ENCODE peak calls at places on chromosomes 13 and 19, in ten cellular contexts. One of them, this sample, is unnamed.

GRCh38 chr13:42594577-42595571 is 20.9 kb downstream of the TNFSF11 start:
- DNase-seq in RWPE1: peak
- DNase-seq in transverse colon: peak
- DNase-seq in fibroblast of the aortic adventitia: peak
- DNase-seq in stimulated activated CD4-positive, alpha-beta T cell treated with anti-CD3 and anti-CD28 coated beads, Interleukin-2, amount 100 ng/mL, for 48 hours: peak
- DNase-seq in NCI-H1105 treated with DMSO at 0.1 percent for 48 hours: peak
- DNase-seq in fibroblast of lung: peak
- DNase-seq in SW480: peak
- DNase-seq in iris pigment epithelial cell: peak
- DNase-seq in RCC 7860: peak
- DNase-seq in this sample: peak

GRCh38 chr19:49133621-49134454 is 14.5 kb downstream of the PPFIA3 start:
- DNase-seq in NCI-H1105 treated with DMSO at 0.1 percent for 48 hours: peak
- DNase-seq in RCC 7860: no peak
- DNase-seq in stimulated activated CD4-positive, alpha-beta T cell treated with anti-CD3 and anti-CD28 coated beads, Interleukin-2, amount 100 ng/mL, for 48 hours: peak
- DNase-seq in SW480: no peak
- DNase-seq in fibroblast of lung: peak
- DNase-seq in iris pigment epithelial cell: peak
- DNase-seq in fibroblast of the aortic adventitia: peak
- DNase-seq in RWPE1: peak
- DNase-seq in transverse colon: peak
- DNase-seq in this sample: peak

GRCh38 chr13:60268203-60268555 is 104.5 kb upstream of the DIAPH3 start:
- DNase-seq in SW480: no peak
- DNase-seq in transverse colon: no peak
- DNase-seq in iris pigment epithelial cell: no peak
- DNase-seq in RCC 7860: no peak
- DNase-seq in stimulated activated CD4-positive, alpha-beta T cell treated with anti-CD3 and anti-CD28 coated beads, Interleukin-2, amount 100 ng/mL, for 48 hours: no peak
- DNase-seq in fibroblast of the aortic adventitia: no peak
- DNase-seq in NCI-H1105 treated with DMSO at 0.1 percent for 48 hours: no peak
- DNase-seq in fibroblast of lung: no peak
- DNase-seq in RWPE1: no peak
- DNase-seq in this sample: no peak

GRCh38 chr13:76853481-76853880 is 32.7 kb downstream of the KCTD12 start:
- DNase-seq in RWPE1: no peak
- DNase-seq in fibroblast of lung: peak
- DNase-seq in NCI-H1105 treated with DMSO at 0.1 percent for 48 hours: no peak
- DNase-seq in SW480: no peak
- DNase-seq in iris pigment epithelial cell: peak
- DNase-seq in stimulated activated CD4-positive, alpha-beta T cell treated with anti-CD3 and anti-CD28 coated beads, Interleukin-2, amount 100 ng/mL, for 48 hours: no peak
- DNase-seq in transverse colon: no peak
- DNase-seq in RCC 7860: no peak
- DNase-seq in fibroblast of the aortic adventitia: peak
- DNase-seq in this sample: no peak

GRCh38 chr13:39394811-39395685 is 207.9 kb downstream of the LHFPL6 start:
- DNase-seq in NCI-H1105 treated with DMSO at 0.1 percent for 48 hours: no peak
- DNase-seq in transverse colon: no peak
- DNase-seq in SW480: no peak
- DNase-seq in stimulated activated CD4-positive, alpha-beta T cell treated with anti-CD3 and anti-CD28 coated beads, Interleukin-2, amount 100 ng/mL, for 48 hours: no peak
- DNase-seq in fibroblast of the aortic adventitia: peak
- DNase-seq in fibroblast of lung: peak
- DNase-seq in RCC 7860: no peak
- DNase-seq in iris pigment epithelial cell: no peak
- DNase-seq in RWPE1: no peak
- DNase-seq in this sample: no peak

GRCh38 chr13:59527500-59527899 is 636.2 kb downstream of the DIAPH3 start:
- DNase-seq in SW480: no peak
- DNase-seq in stimulated activated CD4-positive, alpha-beta T cell treated with anti-CD3 and anti-CD28 coated beads, Interleukin-2, amount 100 ng/mL, for 48 hours: no peak
- DNase-seq in RWPE1: no peak
- DNase-seq in RCC 7860: no peak
- DNase-seq in fibroblast of lung: no peak
- DNase-seq in fibroblast of the aortic adventitia: no peak
- DNase-seq in NCI-H1105 treated with DMSO at 0.1 percent for 48 hours: no peak
- DNase-seq in iris pigment epithelial cell: no peak
- DNase-seq in transverse colon: no peak
- DNase-seq in this sample: no peak

GRCh38 chr13:37194428-37194861 is 89.0 kb upstream of the CSNK1A1L start:
- DNase-seq in SW480: no peak
- DNase-seq in fibroblast of the aortic adventitia: peak
- DNase-seq in RCC 7860: no peak
- DNase-seq in stimulated activated CD4-positive, alpha-beta T cell treated with anti-CD3 and anti-CD28 coated beads, Interleukin-2, amount 100 ng/mL, for 48 hours: no peak
- DNase-seq in iris pigment epithelial cell: peak
- DNase-seq in fibroblast of lung: peak
- DNase-seq in NCI-H1105 treated with DMSO at 0.1 percent for 48 hours: peak
- DNase-seq in transverse colon: no peak
- DNase-seq in RWPE1: peak
- DNase-seq in this sample: no peak

GRCh38 chr19:41421973-41422372 is 5.2 kb downstream of the B3GNT8 start:
- DNase-seq in fibroblast of the aortic adventitia: no peak
- DNase-seq in SW480: no peak
- DNase-seq in transverse colon: no peak
- DNase-seq in fibroblast of lung: no peak
- DNase-seq in RWPE1: no peak
- DNase-seq in stimulated activated CD4-positive, alpha-beta T cell treated with anti-CD3 and anti-CD28 coated beads, Interleukin-2, amount 100 ng/mL, for 48 hours: no peak
- DNase-seq in RCC 7860: no peak
- DNase-seq in iris pigment epithelial cell: no peak
- DNase-seq in NCI-H1105 treated with DMSO at 0.1 percent for 48 hours: no peak
- DNase-seq in this sample: no peak

GRCh38 chr19:54492568-54492967 is 10.1 kb upstream of the LAIR2 start:
- DNase-seq in SW480: no peak
- DNase-seq in NCI-H1105 treated with DMSO at 0.1 percent for 48 hours: no peak
- DNase-seq in RWPE1: no peak
- DNase-seq in stimulated activated CD4-positive, alpha-beta T cell treated with anti-CD3 and anti-CD28 coated beads, Interleukin-2, amount 100 ng/mL, for 48 hours: no peak
- DNase-seq in fibroblast of the aortic adventitia: no peak
- DNase-seq in transverse colon: no peak
- DNase-seq in RCC 7860: no peak
- DNase-seq in iris pigment epithelial cell: no peak
- DNase-seq in fibroblast of lung: no peak
- DNase-seq in this sample: no peak

GRCh38 chr13:110371550-110372465 is 64.7 kb downstream of the COL4A2 start:
- DNase-seq in iris pigment epithelial cell: peak
- DNase-seq in fibroblast of lung: peak
- DNase-seq in stimulated activated CD4-positive, alpha-beta T cell treated with anti-CD3 and anti-CD28 coated beads, Interleukin-2, amount 100 ng/mL, for 48 hours: no peak
- DNase-seq in SW480: no peak
- DNase-seq in fibroblast of the aortic adventitia: peak
- DNase-seq in RCC 7860: peak
- DNase-seq in RWPE1: no peak
- DNase-seq in transverse colon: no peak
- DNase-seq in NCI-H1105 treated with DMSO at 0.1 percent for 48 hours: no peak
- DNase-seq in this sample: no peak

GRCh38 chr19:34994643-34995471 is 5.3 kb upstream of the GRAMD1A start:
- DNase-seq in RWPE1: no peak
- DNase-seq in transverse colon: peak
- DNase-seq in SW480: no peak
- DNase-seq in fibroblast of lung: no peak
- DNase-seq in iris pigment epithelial cell: no peak
- DNase-seq in NCI-H1105 treated with DMSO at 0.1 percent for 48 hours: no peak
- DNase-seq in stimulated activated CD4-positive, alpha-beta T cell treated with anti-CD3 and anti-CD28 coated beads, Interleukin-2, amount 100 ng/mL, for 48 hours: no peak
- DNase-seq in fibroblast of the aortic adventitia: peak
- DNase-seq in RCC 7860: peak
- DNase-seq in this sample: peak

GRCh38 chr19:934865-935422 is 9.1 kb downstream of the ARID3A start:
- DNase-seq in transverse colon: peak
- DNase-seq in iris pigment epithelial cell: peak
- DNase-seq in SW480: peak
- DNase-seq in RCC 7860: no peak
- DNase-seq in stimulated activated CD4-positive, alpha-beta T cell treated with anti-CD3 and anti-CD28 coated beads, Interleukin-2, amount 100 ng/mL, for 48 hours: no peak
- DNase-seq in NCI-H1105 treated with DMSO at 0.1 percent for 48 hours: no peak
- DNase-seq in fibroblast of lung: peak
- DNase-seq in fibroblast of the aortic adventitia: peak
- DNase-seq in RWPE1: no peak
- DNase-seq in this sample: peak

GRCh38 chr19:13790354-13790753 is 4.9 kb upstream of the ZSWIM4 start:
- DNase-seq in fibroblast of the aortic adventitia: no peak
- DNase-seq in iris pigment epithelial cell: peak
- DNase-seq in RWPE1: no peak
- DNase-seq in stimulated activated CD4-positive, alpha-beta T cell treated with anti-CD3 and anti-CD28 coated beads, Interleukin-2, amount 100 ng/mL, for 48 hours: no peak
- DNase-seq in RCC 7860: no peak
- DNase-seq in transverse colon: no peak
- DNase-seq in NCI-H1105 treated with DMSO at 0.1 percent for 48 hours: no peak
- DNase-seq in fibroblast of lung: peak
- DNase-seq in SW480: no peak
- DNase-seq in this sample: no peak

GRCh38 chr19:30855475-30855874 is 483.3 kb downstream of the ZNF536 start:
- DNase-seq in iris pigment epithelial cell: no peak
- DNase-seq in RWPE1: no peak
- DNase-seq in stimulated activated CD4-positive, alpha-beta T cell treated with anti-CD3 and anti-CD28 coated beads, Interleukin-2, amount 100 ng/mL, for 48 hours: no peak
- DNase-seq in SW480: no peak
- DNase-seq in fibroblast of the aortic adventitia: no peak
- DNase-seq in NCI-H1105 treated with DMSO at 0.1 percent for 48 hours: no peak
- DNase-seq in RCC 7860: no peak
- DNase-seq in transverse colon: no peak
- DNase-seq in fibroblast of lung: no peak
- DNase-seq in this sample: no peak

GRCh38 chr13:68234278-68234677 is 1004.1 kb upstream of the PCDH9 start:
- DNase-seq in RCC 7860: no peak
- DNase-seq in NCI-H1105 treated with DMSO at 0.1 percent for 48 hours: no peak
- DNase-seq in transverse colon: no peak
- DNase-seq in fibroblast of the aortic adventitia: no peak
- DNase-seq in fibroblast of lung: peak
- DNase-seq in SW480: no peak
- DNase-seq in stimulated activated CD4-positive, alpha-beta T cell treated with anti-CD3 and anti-CD28 coated beads, Interleukin-2, amount 100 ng/mL, for 48 hours: no peak
- DNase-seq in iris pigment epithelial cell: peak
- DNase-seq in RWPE1: peak
- DNase-seq in this sample: peak

GRCh38 chr19:33691736-33692135 is 70.0 kb downstream of the CHST8 start:
- DNase-seq in iris pigment epithelial cell: no peak
- DNase-seq in RCC 7860: no peak
- DNase-seq in stimulated activated CD4-positive, alpha-beta T cell treated with anti-CD3 and anti-CD28 coated beads, Interleukin-2, amount 100 ng/mL, for 48 hours: no peak
- DNase-seq in NCI-H1105 treated with DMSO at 0.1 percent for 48 hours: no peak
- DNase-seq in fibroblast of the aortic adventitia: no peak
- DNase-seq in SW480: peak
- DNase-seq in RWPE1: no peak
- DNase-seq in transverse colon: no peak
- DNase-seq in fibroblast of lung: no peak
- DNase-seq in this sample: no peak

GRCh38 chr19:3266092-3266693 is 41.7 kb downstream of the CELF5 start:
- DNase-seq in NCI-H1105 treated with DMSO at 0.1 percent for 48 hours: no peak
- DNase-seq in stimulated activated CD4-positive, alpha-beta T cell treated with anti-CD3 and anti-CD28 coated beads, Interleukin-2, amount 100 ng/mL, for 48 hours: no peak
- DNase-seq in RWPE1: no peak
- DNase-seq in RCC 7860: no peak
- DNase-seq in SW480: no peak
- DNase-seq in fibroblast of the aortic adventitia: no peak
- DNase-seq in transverse colon: no peak
- DNase-seq in fibroblast of lung: no peak
- DNase-seq in iris pigment epithelial cell: no peak
- DNase-seq in this sample: no peak

GRCh38 chr19:29545866-29546582 is 20.2 kb downstream of the VSTM2B start:
- DNase-seq in transverse colon: no peak
- DNase-seq in fibroblast of the aortic adventitia: no peak
- DNase-seq in stimulated activated CD4-positive, alpha-beta T cell treated with anti-CD3 and anti-CD28 coated beads, Interleukin-2, amount 100 ng/mL, for 48 hours: no peak
- DNase-seq in fibroblast of lung: no peak
- DNase-seq in SW480: no peak
- DNase-seq in RWPE1: no peak
- DNase-seq in RCC 7860: no peak
- DNase-seq in NCI-H1105 treated with DMSO at 0.1 percent for 48 hours: no peak
- DNase-seq in iris pigment epithelial cell: no peak
- DNase-seq in this sample: no peak

GRCh38 chr13:100523437-100523836 is 65.2 kb downstream of the GGACT start:
- DNase-seq in fibroblast of the aortic adventitia: no peak
- DNase-seq in RCC 7860: no peak
- DNase-seq in RWPE1: no peak
- DNase-seq in fibroblast of lung: no peak
- DNase-seq in transverse colon: no peak
- DNase-seq in stimulated activated CD4-positive, alpha-beta T cell treated with anti-CD3 and anti-CD28 coated beads, Interleukin-2, amount 100 ng/mL, for 48 hours: no peak
- DNase-seq in SW480: no peak
- DNase-seq in iris pigment epithelial cell: no peak
- DNase-seq in NCI-H1105 treated with DMSO at 0.1 percent for 48 hours: no peak
- DNase-seq in this sample: no peak

GRCh38 chr13:77715233-77715891 is 17.9 kb downstream of the SLAIN1 start:
- DNase-seq in fibroblast of lung: no peak
- DNase-seq in RCC 7860: no peak
- DNase-seq in iris pigment epithelial cell: no peak
- DNase-seq in stimulated activated CD4-positive, alpha-beta T cell treated with anti-CD3 and anti-CD28 coated beads, Interleukin-2, amount 100 ng/mL, for 48 hours: no peak
- DNase-seq in SW480: no peak
- DNase-seq in fibroblast of the aortic adventitia: no peak
- DNase-seq in RWPE1: no peak
- DNase-seq in transverse colon: no peak
- DNase-seq in NCI-H1105 treated with DMSO at 0.1 percent for 48 hours: no peak
- DNase-seq in this sample: no peak

GRCh38 chr19:49896863-49897621 is at the start of gene IL4I1:
- DNase-seq in transverse colon: peak
- DNase-seq in NCI-H1105 treated with DMSO at 0.1 percent for 48 hours: no peak
- DNase-seq in iris pigment epithelial cell: no peak
- DNase-seq in RCC 7860: peak
- DNase-seq in SW480: peak
- DNase-seq in fibroblast of lung: peak
- DNase-seq in stimulated activated CD4-positive, alpha-beta T cell treated with anti-CD3 and anti-CD28 coated beads, Interleukin-2, amount 100 ng/mL, for 48 hours: peak
- DNase-seq in fibroblast of the aortic adventitia: peak
- DNase-seq in RWPE1: no peak
- DNase-seq in this sample: no peak

GRCh38 chr13:51793570-51794273 is 10.2 kb downstream of the DHRS12 start:
- DNase-seq in iris pigment epithelial cell: peak
- DNase-seq in stimulated activated CD4-positive, alpha-beta T cell treated with anti-CD3 and anti-CD28 coated beads, Interleukin-2, amount 100 ng/mL, for 48 hours: peak
- DNase-seq in transverse colon: no peak
- DNase-seq in fibroblast of the aortic adventitia: peak
- DNase-seq in SW480: peak
- DNase-seq in RWPE1: peak
- DNase-seq in NCI-H1105 treated with DMSO at 0.1 percent for 48 hours: no peak
- DNase-seq in fibroblast of lung: peak
- DNase-seq in RCC 7860: peak
- DNase-seq in this sample: no peak

GRCh38 chr19:525029-525428 is 6.5 kb upstream of the CDC34 start:
- DNase-seq in SW480: no peak
- DNase-seq in RWPE1: no peak
- DNase-seq in NCI-H1105 treated with DMSO at 0.1 percent for 48 hours: no peak
- DNase-seq in fibroblast of the aortic adventitia: no peak
- DNase-seq in fibroblast of lung: no peak
- DNase-seq in iris pigment epithelial cell: no peak
- DNase-seq in RCC 7860: no peak
- DNase-seq in transverse colon: no peak
- DNase-seq in stimulated activated CD4-positive, alpha-beta T cell treated with anti-CD3 and anti-CD28 coated beads, Interleukin-2, amount 100 ng/mL, for 48 hours: no peak
- DNase-seq in this sample: no peak

GRCh38 chr19:15702590-15702930 is 25.3 kb upstream of the OR10H2 start:
- DNase-seq in fibroblast of the aortic adventitia: peak
- DNase-seq in fibroblast of lung: no peak
- DNase-seq in SW480: peak
- DNase-seq in NCI-H1105 treated with DMSO at 0.1 percent for 48 hours: peak
- DNase-seq in stimulated activated CD4-positive, alpha-beta T cell treated with anti-CD3 and anti-CD28 coated beads, Interleukin-2, amount 100 ng/mL, for 48 hours: peak
- DNase-seq in RWPE1: no peak
- DNase-seq in RCC 7860: no peak
- DNase-seq in transverse colon: peak
- DNase-seq in iris pigment epithelial cell: peak
- DNase-seq in this sample: peak

GRCh38 chr19:22622020-22622419 is 12.1 kb upstream of the ZNF492 start:
- DNase-seq in SW480: no peak
- DNase-seq in stimulated activated CD4-positive, alpha-beta T cell treated with anti-CD3 and anti-CD28 coated beads, Interleukin-2, amount 100 ng/mL, for 48 hours: no peak
- DNase-seq in iris pigment epithelial cell: no peak
- DNase-seq in transverse colon: no peak
- DNase-seq in fibroblast of the aortic adventitia: no peak
- DNase-seq in RWPE1: no peak
- DNase-seq in fibroblast of lung: no peak
- DNase-seq in NCI-H1105 treated with DMSO at 0.1 percent for 48 hours: no peak
- DNase-seq in RCC 7860: no peak
- DNase-seq in this sample: no peak

GRCh38 chr19:45307361-45307760 is 15.3 kb downstream of the CKM start:
- DNase-seq in fibroblast of the aortic adventitia: no peak
- DNase-seq in SW480: no peak
- DNase-seq in transverse colon: no peak
- DNase-seq in NCI-H1105 treated with DMSO at 0.1 percent for 48 hours: no peak
- DNase-seq in RCC 7860: no peak
- DNase-seq in stimulated activated CD4-positive, alpha-beta T cell treated with anti-CD3 and anti-CD28 coated beads, Interleukin-2, amount 100 ng/mL, for 48 hours: no peak
- DNase-seq in iris pigment epithelial cell: no peak
- DNase-seq in fibroblast of lung: no peak
- DNase-seq in RWPE1: no peak
- DNase-seq in this sample: no peak

GRCh38 chr19:3125900-3126524 is 9.8 kb upstream of the GNA15 start:
- DNase-seq in RWPE1: no peak
- DNase-seq in NCI-H1105 treated with DMSO at 0.1 percent for 48 hours: no peak
- DNase-seq in RCC 7860: peak
- DNase-seq in iris pigment epithelial cell: peak
- DNase-seq in transverse colon: peak
- DNase-seq in SW480: peak
- DNase-seq in fibroblast of the aortic adventitia: peak
- DNase-seq in fibroblast of lung: peak
- DNase-seq in stimulated activated CD4-positive, alpha-beta T cell treated with anti-CD3 and anti-CD28 coated beads, Interleukin-2, amount 100 ng/mL, for 48 hours: peak
- DNase-seq in this sample: peak

GRCh38 chr13:77533875-77534788 is 1.4 kb upstream of the SCEL start:
- DNase-seq in NCI-H1105 treated with DMSO at 0.1 percent for 48 hours: no peak
- DNase-seq in fibroblast of lung: peak
- DNase-seq in RWPE1: no peak
- DNase-seq in RCC 7860: peak
- DNase-seq in SW480: peak
- DNase-seq in fibroblast of the aortic adventitia: no peak
- DNase-seq in iris pigment epithelial cell: peak
- DNase-seq in stimulated activated CD4-positive, alpha-beta T cell treated with anti-CD3 and anti-CD28 coated beads, Interleukin-2, amount 100 ng/mL, for 48 hours: no peak
- DNase-seq in transverse colon: no peak
- DNase-seq in this sample: no peak

This sample was measured in T47D.